ENCODE peak calls at places on chromosomes 5 and 9, in six cellular contexts. Q is uterus; A is stimulated activated CD8-positive, alpha-beta memory T cell treated with anti-CD3 and anti-CD28 coated beads, Interleukin-12 subunit alpha, Interleukin-12 subunit beta, amount 100 ng/mL, for 1 hour; J is PC-3; M is HFF-Myc; F is caudate nucleus. Z is an unnamed sample.

GRCh38 chr5:37751227-37751626 is 88.6 kb downstream of the GDNF start:
- DNase-seq in Q (no peak), A (no peak), J (peak; percentile 73), M (no peak), F (no peak), Z (no peak)

GRCh38 chr5:97143715-97144114 is 1.3 kb upstream of the LIX1 start:
- DNase-seq in Q (no peak), A (no peak), J (no peak), M (no peak), F (no peak), Z (no peak)

GRCh38 chr9:36074870-36075532 is 38.3 kb downstream of the RECK start:
- DNase-seq in Q (peak; percentile 88), A (no peak), J (no peak), M (peak; percentile 93), F (peak; percentile 48), Z (no peak)

GRCh38 chr5:159805021-159805420 is 111.3 kb upstream of the ADRA1B start:
- DNase-seq in Q (no peak), A (no peak), J (no peak), M (no peak), F (peak; percentile 10), Z (no peak)

GRCh38 chr5:102528600-102528999 is 29.8 kb upstream of the SLCO6A1 start:
- DNase-seq in Q (no peak), A (no peak), J (no peak), M (no peak), F (no peak), Z (no peak)

GRCh38 chr9:38432922-38433510 is 8.8 kb upstream of the IGFBPL1 start:
- DNase-seq in Q (no peak), A (no peak), J (peak; percentile 65), M (peak; percentile 7), F (no peak), Z (peak; percentile 22)

GRCh38 chr9:103802068-103802467 is 292.0 kb upstream of the SMC2 start:
- DNase-seq in Q (no peak), A (no peak), J (no peak), M (no peak), F (no peak), Z (no peak)

GRCh38 chr5:139676406-139676805 is 28.3 kb downstream of the CXXC5 start:
- DNase-seq in Q (no peak), A (no peak), J (no peak), M (no peak), F (no peak), Z (no peak)

GRCh38 chr5:10702040-10702629 is 58.9 kb downstream of the DAP start:
- DNase-seq in Q (no peak), A (no peak), J (peak; percentile 98), M (no peak), F (no peak), Z (no peak)

GRCh38 chr5:69078921-69079537 is 14.8 kb upstream of the SLC30A5 start:
- DNase-seq in Q (no peak), A (no peak), J (peak; percentile 52), M (no peak), F (no peak), Z (no peak)

GRCh38 chr9:3807601-3808000 is 281.8 kb upstream of the RFX3 start:
- DNase-seq in Q (no peak), A (no peak), J (no peak), M (no peak), F (no peak), Z (no peak)

GRCh38 chr9:114300153-114300845 is 22.6 kb upstream of the ORM1 start:
- DNase-seq in Q (peak; percentile 8), A (no peak), J (no peak), M (no peak), F (no peak), Z (no peak)

GRCh38 chr9:72856985-72857631 is 95.7 kb downstream of the ALDH1A1 start:
- DNase-seq in Q (peak; percentile 47), A (no peak), J (peak; percentile 65), M (peak; percentile 59), F (no peak), Z (no peak)

GRCh38 chr5:81755320-81755719 is 4.4 kb upstream of the SSBP2 start:
- DNase-seq in Q (peak; percentile 73), A (no peak), J (peak; percentile 88), M (peak; percentile 49), F (no peak), Z (no peak)

GRCh38 chr5:37888476-37888875 is 48.6 kb upstream of the GDNF start:
- DNase-seq in Q (no peak), A (no peak), J (peak; percentile 58), M (no peak), F (no peak), Z (no peak)

GRCh38 chr5:134245101-134245604 is 19.3 kb upstream of the PPP2CA start:
- DNase-seq in Q (peak; percentile 67), A (no peak), J (peak; percentile 93), M (peak; percentile 50), F (peak; percentile 3), Z (no peak)

GRCh38 chr9:138097501-138097991 is 220.0 kb downstream of the CACNA1B start:
- DNase-seq in Q (no peak), A (no peak), J (no peak), M (no peak), F (no peak), Z (no peak)

GRCh38 chr9:112858625-112859147 is 32.0 kb downstream of the SLC46A2 start:
- DNase-seq in Q (no peak), A (no peak), J (no peak), M (no peak), F (no peak), Z (peak; percentile 66)

GRCh38 chr5:472076-472655 is 29.2 kb downstream of the EXOC3 start:
- DNase-seq in Q (no peak), A (no peak), J (no peak), M (no peak), F (no peak), Z (no peak)

GRCh38 chr5:72040513-72040912 is 66.8 kb upstream of the MAP1B start:
- DNase-seq in Q (no peak), A (no peak), J (no peak), M (no peak), F (no peak), Z (no peak)

GRCh38 chr5:68251804-68252648 is 36.5 kb downstream of the PIK3R1 start:
- DNase-seq in Q (peak; percentile 86), A (no peak), J (no peak), M (peak; percentile 72), F (no peak), Z (no peak)

GRCh38 chr5:13382232-13382631 is 562.3 kb downstream of the DNAH5 start:
- DNase-seq in Q (no peak), A (no peak), J (no peak), M (no peak), F (no peak), Z (no peak)

GRCh38 chr5:180069589-180070247 is 1.8 kb downstream of the RNF130 start:
- DNase-seq in Q (no peak), A (no peak), J (peak; percentile 26), M (no peak), F (peak; percentile 83), Z (no peak)

GRCh38 chr5:108760512-108760911 is 12.8 kb downstream of the FER start:
- DNase-seq in Q (no peak), A (no peak), J (no peak), M (no peak), F (no peak), Z (no peak)

GRCh38 chr5:57383093-57383861 is 99.3 kb downstream of the ACTBL2 start:
- DNase-seq in Q (no peak), A (no peak), J (peak; percentile 87), M (peak; percentile 91), F (no peak), Z (no peak)

GRCh38 chr5:71569748-71570509 is 17.2 kb upstream of the MCCC2 start:
- DNase-seq in Q (no peak), A (no peak), J (no peak), M (no peak), F (no peak), Z (no peak)

GRCh38 chr9:130331573-130331972 is 66.0 kb downstream of the HMCN2 start:
- DNase-seq in Q (peak; percentile 86), A (no peak), J (no peak), M (peak; percentile 69), F (no peak), Z (no peak)

GRCh38 chr5:138789771-138790242 is 36.6 kb downstream of the CTNNA1 start:
- DNase-seq in Q (no peak), A (no peak), J (no peak), M (peak; percentile 47), F (no peak), Z (peak; percentile 55)

GRCh38 chr9:97518909-97519307 is 17.4 kb downstream of the TMOD1 start:
- DNase-seq in Q (peak; percentile 94), A (no peak), J (peak; percentile 80), M (peak; percentile 63), F (no peak), Z (no peak)

GRCh38 chr9:131167146-131167692 is 41.8 kb downstream of the NUP214 start:
- DNase-seq in Q (no peak), A (no peak), J (no peak), M (no peak), F (no peak), Z (no peak)

GRCh38 chr5:136051486-136052220 is 22.9 kb downstream of the TGFBI start:
- DNase-seq in Q (no peak), A (no peak), J (no peak), M (no peak), F (no peak), Z (no peak)

Z was measured in germinal center.